ENCODE peak calls at places on chromosomes 1 and 21, in six cellular contexts. O, Y, L, T, A and X are unnamed samples.

GRCh38 chr1:201172336-201172735 is 18.1 kb upstream of the TMEM9 start:
- DNase-seq in O (no peak), Y (no peak), L (no peak), T (no peak), A (no peak), X (no peak)

GRCh38 chr1:108051625-108052382 is 86.8 kb upstream of the VAV3 start:
- DNase-seq in O (no peak), Y (no peak), L (peak; percentile 76), T (no peak), A (no peak), X (no peak)

GRCh38 chr1:219555802-219556201 is 57.1 kb downstream of the ZC3H11B start:
- DNase-seq in O (no peak), Y (no peak), L (no peak), T (no peak), A (no peak), X (no peak)

GRCh38 chr1:212699104-212699838 is 369 bp downstream of the BATF3 start:
- DNase-seq in O (no peak), Y (peak; percentile 74), L (peak; percentile 16), T (no peak), A (peak; percentile 75), X (peak; percentile 70)

GRCh38 chr1:60569189-60569588 is 495.6 kb upstream of the C1orf87 start:
- DNase-seq in O (no peak), Y (no peak), L (no peak), T (no peak), A (no peak), X (no peak)

GRCh38 chr21:32411366-32412161 is 942 bp upstream of the EVA1C start:
- DNase-seq in O (peak; percentile 45), Y (peak; percentile 64), L (peak; percentile 30), T (peak; percentile 24), A (no peak), X (peak; percentile 65)

GRCh38 chr1:8020032-8020431 is 6.1 kb downstream of the ERRFI1 start:
- DNase-seq in O (no peak), Y (no peak), L (no peak), T (no peak), A (peak; percentile 30), X (no peak)

GRCh38 chr1:228081144-228081543 is 1.4 kb upstream of the ARF1 start:
- DNase-seq in O (no peak), Y (no peak), L (no peak), T (no peak), A (no peak), X (no peak)

GRCh38 chr1:27436204-27437159 is 44.1 kb downstream of the GPR3 start:
- DNase-seq in O (no peak), Y (no peak), L (peak; percentile 23), T (peak; percentile 42), A (peak; percentile 59), X (no peak)

GRCh38 chr1:206709772-206710456 is 25.2 kb downstream of the MAPKAPK2 start:
- DNase-seq in O (no peak), Y (no peak), L (no peak), T (peak; percentile 55), A (no peak), X (no peak)

GRCh38 chr1:183721041-183721440 is 67.9 kb upstream of the APOBEC4 start:
- DNase-seq in O (no peak), Y (no peak), L (no peak), T (no peak), A (no peak), X (no peak)

GRCh38 chr1:4265836-4266235 is 365.8 kb upstream of the C1orf174 start:
- DNase-seq in O (no peak), Y (no peak), L (no peak), T (no peak), A (no peak), X (no peak)

GRCh38 chr1:163701783-163702182 is 380.0 kb downstream of the NUF2 start:
- DNase-seq in O (no peak), Y (no peak), L (no peak), T (no peak), A (no peak), X (no peak)

GRCh38 chr1:58773406-58773840 is 10.4 kb downstream of the JUN start:
- DNase-seq in O (no peak), Y (no peak), L (no peak), T (no peak), A (peak; percentile 77), X (no peak)

GRCh38 chr1:60573726-60574409 is 500.3 kb upstream of the C1orf87 start:
- DNase-seq in O (no peak), Y (no peak), L (no peak), T (no peak), A (peak; percentile 11), X (no peak)

GRCh38 chr1:239999170-239999569 is 92.5 kb upstream of the FMN2 start:
- DNase-seq in O (no peak), Y (no peak), L (peak; percentile 88), T (no peak), A (no peak), X (no peak)